ENCODE peak calls at places on chromosomes 12 and 14, in ten cellular contexts. One of them, this sample, is unnamed.

GRCh38 chr12:93319523-93320045 is 58.1 kb upstream of the NUDT4 start:
- DNase-seq in mucosa of descending colon: no peak
- DNase-seq in Caco-2: no peak
- DNase-seq in brain microvascular endothelial cell: no peak
- DNase-seq in bronchial epithelial cell: no peak
- DNase-seq in WERI-Rb-1: no peak
- DNase-seq in fibroblast of lung: peak
- DNase-seq in AG09309: peak
- DNase-seq in heart right ventricle: no peak
- DNase-seq in AG10803: peak
- DNase-seq in this sample: peak

GRCh38 chr12:71129364-71129763 is 28.4 kb downstream of the TSPAN8 start:
- DNase-seq in mucosa of descending colon: no peak
- DNase-seq in Caco-2: no peak
- DNase-seq in brain microvascular endothelial cell: no peak
- DNase-seq in bronchial epithelial cell: no peak
- DNase-seq in WERI-Rb-1: no peak
- DNase-seq in fibroblast of lung: no peak
- DNase-seq in AG09309: no peak
- DNase-seq in heart right ventricle: no peak
- DNase-seq in AG10803: no peak
- DNase-seq in this sample: no peak

GRCh38 chr12:47753021-47754001 is 5.4 kb downstream of the RAPGEF3 start:
- DNase-seq in mucosa of descending colon: peak
- DNase-seq in Caco-2: no peak
- DNase-seq in brain microvascular endothelial cell: no peak
- DNase-seq in bronchial epithelial cell: peak
- DNase-seq in WERI-Rb-1: no peak
- DNase-seq in fibroblast of lung: no peak
- DNase-seq in AG09309: no peak
- DNase-seq in heart right ventricle: peak
- DNase-seq in AG10803: no peak
- DNase-seq in this sample: peak

GRCh38 chr14:104802120-104802912 is 1.4 kb downstream of the ZBTB42 start:
- DNase-seq in mucosa of descending colon: no peak
- DNase-seq in Caco-2: no peak
- DNase-seq in brain microvascular endothelial cell: no peak
- DNase-seq in bronchial epithelial cell: no peak
- DNase-seq in WERI-Rb-1: no peak
- DNase-seq in fibroblast of lung: no peak
- DNase-seq in AG09309: no peak
- DNase-seq in heart right ventricle: no peak
- DNase-seq in AG10803: no peak
- DNase-seq in this sample: no peak

GRCh38 chr14:28785096-28785952 is 18.7 kb downstream of the FOXG1 start:
- DNase-seq in mucosa of descending colon: no peak
- DNase-seq in Caco-2: no peak
- DNase-seq in brain microvascular endothelial cell: no peak
- DNase-seq in bronchial epithelial cell: no peak
- DNase-seq in WERI-Rb-1: peak
- DNase-seq in fibroblast of lung: no peak
- DNase-seq in AG09309: no peak
- DNase-seq in heart right ventricle: no peak
- DNase-seq in AG10803: peak
- DNase-seq in this sample: no peak

GRCh38 chr12:3990356-3990975 is 117.3 kb upstream of the PARP11 start:
- DNase-seq in mucosa of descending colon: no peak
- DNase-seq in Caco-2: no peak
- DNase-seq in brain microvascular endothelial cell: no peak
- DNase-seq in bronchial epithelial cell: no peak
- DNase-seq in WERI-Rb-1: peak
- DNase-seq in fibroblast of lung: no peak
- DNase-seq in AG09309: no peak
- DNase-seq in heart right ventricle: no peak
- DNase-seq in AG10803: no peak
- DNase-seq in this sample: no peak

GRCh38 chr12:50257226-50258166 is 25.8 kb downstream of the LIMA1 start:
- DNase-seq in mucosa of descending colon: no peak
- DNase-seq in Caco-2: no peak
- DNase-seq in brain microvascular endothelial cell: peak
- DNase-seq in bronchial epithelial cell: peak
- DNase-seq in WERI-Rb-1: no peak
- DNase-seq in fibroblast of lung: peak
- DNase-seq in AG09309: no peak
- DNase-seq in heart right ventricle: no peak
- DNase-seq in AG10803: peak
- DNase-seq in this sample: peak

GRCh38 chr14:34997762-34998161 is 15.0 kb downstream of the SRP54 start:
- DNase-seq in mucosa of descending colon: no peak
- DNase-seq in Caco-2: no peak
- DNase-seq in brain microvascular endothelial cell: no peak
- DNase-seq in bronchial epithelial cell: no peak
- DNase-seq in WERI-Rb-1: no peak
- DNase-seq in fibroblast of lung: peak
- DNase-seq in AG09309: no peak
- DNase-seq in heart right ventricle: no peak
- DNase-seq in AG10803: no peak
- DNase-seq in this sample: peak

GRCh38 chr14:50225067-50225973 is 6.1 kb downstream of the SOS2 start:
- DNase-seq in mucosa of descending colon: no peak
- DNase-seq in Caco-2: no peak
- DNase-seq in brain microvascular endothelial cell: peak
- DNase-seq in bronchial epithelial cell: peak
- DNase-seq in WERI-Rb-1: no peak
- DNase-seq in fibroblast of lung: peak
- DNase-seq in AG09309: peak
- DNase-seq in heart right ventricle: no peak
- DNase-seq in AG10803: peak
- DNase-seq in this sample: peak

GRCh38 chr12:100986595-100987547 is 192.3 kb downstream of the ANO4 start:
- DNase-seq in mucosa of descending colon: no peak
- DNase-seq in Caco-2: no peak
- DNase-seq in brain microvascular endothelial cell: no peak
- DNase-seq in bronchial epithelial cell: no peak
- DNase-seq in WERI-Rb-1: no peak
- DNase-seq in fibroblast of lung: peak
- DNase-seq in AG09309: peak
- DNase-seq in heart right ventricle: no peak
- DNase-seq in AG10803: peak
- DNase-seq in this sample: peak

GRCh38 chr12:10722905-10723866 is at the start of gene YBX3:
- DNase-seq in mucosa of descending colon: peak
- DNase-seq in Caco-2: peak
- DNase-seq in brain microvascular endothelial cell: peak
- DNase-seq in bronchial epithelial cell: peak
- DNase-seq in WERI-Rb-1: peak
- DNase-seq in fibroblast of lung: peak
- DNase-seq in AG09309: peak
- DNase-seq in heart right ventricle: peak
- DNase-seq in AG10803: peak
- DNase-seq in this sample: peak

GRCh38 chr12:30047499-30048262 is 263.9 kb upstream of the TMTC1 start:
- DNase-seq in mucosa of descending colon: no peak
- DNase-seq in Caco-2: no peak
- DNase-seq in brain microvascular endothelial cell: peak
- DNase-seq in bronchial epithelial cell: peak
- DNase-seq in WERI-Rb-1: no peak
- DNase-seq in fibroblast of lung: peak
- DNase-seq in AG09309: no peak
- DNase-seq in heart right ventricle: no peak
- DNase-seq in AG10803: no peak
- DNase-seq in this sample: no peak

GRCh38 chr14:65168840-65169239 is 66.5 kb upstream of the MAX start:
- DNase-seq in mucosa of descending colon: no peak
- DNase-seq in Caco-2: no peak
- DNase-seq in brain microvascular endothelial cell: no peak
- DNase-seq in bronchial epithelial cell: peak
- DNase-seq in WERI-Rb-1: no peak
- DNase-seq in fibroblast of lung: peak
- DNase-seq in AG09309: no peak
- DNase-seq in heart right ventricle: no peak
- DNase-seq in AG10803: peak
- DNase-seq in this sample: peak

GRCh38 chr14:100903672-100904185 is at the start of gene RTL1:
- DNase-seq in mucosa of descending colon: no peak
- DNase-seq in Caco-2: no peak
- DNase-seq in brain microvascular endothelial cell: no peak
- DNase-seq in bronchial epithelial cell: no peak
- DNase-seq in WERI-Rb-1: no peak
- DNase-seq in fibroblast of lung: no peak
- DNase-seq in AG09309: no peak
- DNase-seq in heart right ventricle: no peak
- DNase-seq in AG10803: no peak
- DNase-seq in this sample: no peak

GRCh38 chr12:110355080-110355479 is 48.4 kb downstream of the ANAPC7 start:
- DNase-seq in mucosa of descending colon: no peak
- DNase-seq in Caco-2: peak
- DNase-seq in brain microvascular endothelial cell: peak
- DNase-seq in bronchial epithelial cell: peak
- DNase-seq in WERI-Rb-1: no peak
- DNase-seq in fibroblast of lung: no peak
- DNase-seq in AG09309: no peak
- DNase-seq in heart right ventricle: no peak
- DNase-seq in AG10803: no peak
- DNase-seq in this sample: peak
- TF ChIP-seq CTCF in mucosa of descending colon: no peak
- TF ChIP-seq CTCF in Caco-2: peak
- TF ChIP-seq CTCF in brain microvascular endothelial cell: peak
- TF ChIP-seq CTCF in bronchial epithelial cell: peak
- TF ChIP-seq CTCF in WERI-Rb-1: peak
- TF ChIP-seq CTCF in fibroblast of lung: no peak
- TF ChIP-seq CTCF in AG09309: peak
- TF ChIP-seq CTCF in heart right ventricle: peak
- TF ChIP-seq CTCF in AG10803: peak
- TF ChIP-seq CTCF in this sample: peak

GRCh38 chr12:32273063-32273521 is 126.3 kb upstream of the FGD4 start:
- DNase-seq in mucosa of descending colon: no peak
- DNase-seq in Caco-2: no peak
- DNase-seq in brain microvascular endothelial cell: peak
- DNase-seq in bronchial epithelial cell: peak
- DNase-seq in WERI-Rb-1: no peak
- DNase-seq in fibroblast of lung: peak
- DNase-seq in AG09309: no peak
- DNase-seq in heart right ventricle: no peak
- DNase-seq in AG10803: no peak
- DNase-seq in this sample: no peak
- H3K4me3 ChIP-seq in mucosa of descending colon: no peak
- H3K4me3 ChIP-seq in Caco-2: no peak
- H3K4me3 ChIP-seq in brain microvascular endothelial cell: no peak
- H3K4me3 ChIP-seq in bronchial epithelial cell: no peak
- H3K4me3 ChIP-seq in WERI-Rb-1: no peak
- H3K4me3 ChIP-seq in fibroblast of lung: no peak
- H3K4me3 ChIP-seq in AG09309: no peak
- H3K4me3 ChIP-seq in heart right ventricle: no peak
- H3K4me3 ChIP-seq in AG10803: no peak
- H3K4me3 ChIP-seq in this sample: no peak

DNA sequence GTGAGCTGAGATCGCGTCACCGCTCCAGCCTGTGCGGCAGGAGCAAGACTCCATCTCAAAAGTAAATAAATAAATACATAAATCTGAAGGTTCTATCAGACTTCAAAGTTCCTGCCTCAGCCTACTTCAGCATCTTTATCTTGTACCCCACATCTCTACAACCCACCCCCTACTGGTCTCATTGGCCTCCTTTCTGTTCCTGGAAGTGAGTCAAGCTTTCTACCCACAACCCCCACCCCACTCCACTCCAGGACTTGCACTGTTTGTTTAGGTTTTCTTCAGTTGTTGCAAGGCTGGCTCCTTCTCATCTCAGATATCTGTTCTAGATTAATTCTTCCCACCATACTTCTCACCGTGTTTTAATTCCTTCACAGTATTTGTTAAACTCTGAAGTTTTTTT is 714 bp upstream of the PSMC6 start:
- DNase-seq in mucosa of descending colon: no peak
- DNase-seq in Caco-2: peak
- DNase-seq in brain microvascular endothelial cell: no peak
- DNase-seq in bronchial epithelial cell: peak
- DNase-seq in WERI-Rb-1: no peak
- DNase-seq in fibroblast of lung: peak
- DNase-seq in AG09309: no peak
- DNase-seq in heart right ventricle: no peak
- DNase-seq in AG10803: no peak
- DNase-seq in this sample: no peak
- TF ChIP-seq CTCF in mucosa of descending colon: no peak
- TF ChIP-seq CTCF in Caco-2: no peak
- TF ChIP-seq CTCF in brain microvascular endothelial cell: no peak
- TF ChIP-seq CTCF in bronchial epithelial cell: no peak
- TF ChIP-seq CTCF in WERI-Rb-1: no peak
- TF ChIP-seq CTCF in fibroblast of lung: no peak
- TF ChIP-seq CTCF in AG09309: no peak
- TF ChIP-seq CTCF in heart right ventricle: no peak
- TF ChIP-seq CTCF in AG10803: no peak
- TF ChIP-seq CTCF in this sample: no peak

GRCh38 chr12:54021006-54021405 is 7.2 kb upstream of the HOXC6 start:
- DNase-seq in mucosa of descending colon: no peak
- DNase-seq in Caco-2: no peak
- DNase-seq in brain microvascular endothelial cell: no peak
- DNase-seq in bronchial epithelial cell: no peak
- DNase-seq in WERI-Rb-1: peak
- DNase-seq in fibroblast of lung: no peak
- DNase-seq in AG09309: no peak
- DNase-seq in heart right ventricle: no peak
- DNase-seq in AG10803: no peak
- DNase-seq in this sample: no peak

GRCh38 chr12:54019111-54019811 is 9.0 kb upstream of the HOXC6 start:
- DNase-seq in mucosa of descending colon: no peak
- DNase-seq in Caco-2: no peak
- DNase-seq in brain microvascular endothelial cell: no peak
- DNase-seq in bronchial epithelial cell: no peak
- DNase-seq in WERI-Rb-1: peak
- DNase-seq in fibroblast of lung: no peak
- DNase-seq in AG09309: no peak
- DNase-seq in heart right ventricle: no peak
- DNase-seq in AG10803: peak
- DNase-seq in this sample: peak

GRCh38 chr12:54019924-54020586 is 8.2 kb upstream of the HOXC6 start:
- DNase-seq in mucosa of descending colon: no peak
- DNase-seq in Caco-2: no peak
- DNase-seq in brain microvascular endothelial cell: no peak
- DNase-seq in bronchial epithelial cell: no peak
- DNase-seq in WERI-Rb-1: no peak
- DNase-seq in fibroblast of lung: no peak
- DNase-seq in AG09309: no peak
- DNase-seq in heart right ventricle: no peak
- DNase-seq in AG10803: peak
- DNase-seq in this sample: peak

GRCh38 chr12:54021432-54022013 is 6.7 kb upstream of the HOXC6 start:
- DNase-seq in mucosa of descending colon: no peak
- DNase-seq in Caco-2: no peak
- DNase-seq in brain microvascular endothelial cell: no peak
- DNase-seq in bronchial epithelial cell: peak
- DNase-seq in WERI-Rb-1: peak
- DNase-seq in fibroblast of lung: no peak
- DNase-seq in AG09309: no peak
- DNase-seq in heart right ventricle: no peak
- DNase-seq in AG10803: peak
- DNase-seq in this sample: no peak

DNA sequence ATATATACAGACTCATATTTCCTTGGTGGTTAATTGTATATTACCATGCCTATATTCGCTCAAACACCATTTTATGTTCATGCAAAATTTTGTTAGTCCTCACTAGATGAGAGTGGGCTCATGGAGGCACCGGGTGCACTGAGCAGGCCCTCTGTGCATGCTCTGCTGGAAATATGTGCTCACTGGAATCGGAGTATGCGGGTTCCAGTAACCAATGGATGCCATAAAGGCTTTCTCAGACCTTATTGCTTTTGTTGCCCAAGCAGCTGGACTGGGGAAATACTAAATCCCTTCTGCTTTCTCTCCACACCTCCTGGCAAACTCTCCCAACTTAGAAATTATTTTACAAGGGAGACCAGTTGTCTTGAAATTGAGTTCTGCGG is 7.7 kb upstream of the HOXC6 start:
- DNase-seq in mucosa of descending colon: no peak
- DNase-seq in Caco-2: no peak
- DNase-seq in brain microvascular endothelial cell: no peak
- DNase-seq in bronchial epithelial cell: no peak
- DNase-seq in WERI-Rb-1: no peak
- DNase-seq in fibroblast of lung: no peak
- DNase-seq in AG09309: no peak
- DNase-seq in heart right ventricle: no peak
- DNase-seq in AG10803: no peak
- DNase-seq in this sample: no peak
- H3K4me3 ChIP-seq in mucosa of descending colon: no peak
- H3K4me3 ChIP-seq in Caco-2: no peak
- H3K4me3 ChIP-seq in brain microvascular endothelial cell: no peak
- H3K4me3 ChIP-seq in bronchial epithelial cell: no peak
- H3K4me3 ChIP-seq in WERI-Rb-1: peak
- H3K4me3 ChIP-seq in fibroblast of lung: no peak
- H3K4me3 ChIP-seq in AG09309: no peak
- H3K4me3 ChIP-seq in heart right ventricle: no peak
- H3K4me3 ChIP-seq in AG10803: peak
- H3K4me3 ChIP-seq in this sample: peak